ENCODE peak calls at places on chromosome 17, in seven cellular contexts. One of them, this sample, is unnamed. For H3K36me3, the result is how much of the 10 kb centered on the place peaks cover.

GRCh38 chr17:79919164-79919585 is 79.9 kb upstream of the CBX4 start:
- DNase-seq in left ventricle myocardium inferior: peak
- DNase-seq in cardiac muscle cell: no peak
- DNase-seq in CD8-positive, alpha-beta T cell: no peak
- DNase-seq in tibial nerve: peak
- DNase-seq in BE2C: no peak
- DNase-seq in Peyer's patch: no peak
- DNase-seq in this sample: peak

GRCh38 chr17:78472035-78472905 is 93.8 kb downstream of the PGS1 start:
- DNase-seq in left ventricle myocardium inferior: no peak
- DNase-seq in cardiac muscle cell: no peak
- DNase-seq in CD8-positive, alpha-beta T cell: no peak
- DNase-seq in tibial nerve: no peak
- DNase-seq in BE2C: no peak
- DNase-seq in Peyer's patch: no peak
- DNase-seq in this sample: no peak

GRCh38 chr17:14211778-14212177 is 24.9 kb downstream of the CDRT15 start:
- DNase-seq in left ventricle myocardium inferior: peak
- DNase-seq in cardiac muscle cell: no peak
- DNase-seq in CD8-positive, alpha-beta T cell: peak
- DNase-seq in tibial nerve: no peak
- DNase-seq in BE2C: no peak
- DNase-seq in Peyer's patch: no peak
- DNase-seq in this sample: no peak

GRCh38 chr17:1180958-1181768 is 1.4 kb upstream of the ABR start:
- DNase-seq in left ventricle myocardium inferior: no peak
- DNase-seq in cardiac muscle cell: no peak
- DNase-seq in CD8-positive, alpha-beta T cell: no peak
- DNase-seq in tibial nerve: no peak
- DNase-seq in BE2C: no peak
- DNase-seq in Peyer's patch: peak
- DNase-seq in this sample: no peak

GRCh38 chr17:57594767-57595166 is 150.3 kb downstream of the CCDC182 start:
- DNase-seq in left ventricle myocardium inferior: no peak
- DNase-seq in cardiac muscle cell: no peak
- DNase-seq in CD8-positive, alpha-beta T cell: no peak
- DNase-seq in tibial nerve: no peak
- DNase-seq in BE2C: no peak
- DNase-seq in Peyer's patch: no peak
- DNase-seq in this sample: no peak

GRCh38 chr17:54898576-54898975 is 2.1 kb upstream of the TOM1L1 start:
- DNase-seq in left ventricle myocardium inferior: no peak
- DNase-seq in cardiac muscle cell: no peak
- DNase-seq in CD8-positive, alpha-beta T cell: no peak
- DNase-seq in tibial nerve: no peak
- DNase-seq in BE2C: no peak
- DNase-seq in Peyer's patch: no peak
- DNase-seq in this sample: no peak

GRCh38 chr17:69588739-69589334 is 174.3 kb downstream of the MAP2K6 start:
- DNase-seq in left ventricle myocardium inferior: no peak
- DNase-seq in cardiac muscle cell: no peak
- DNase-seq in CD8-positive, alpha-beta T cell: no peak
- DNase-seq in tibial nerve: no peak
- DNase-seq in BE2C: no peak
- DNase-seq in Peyer's patch: no peak
- DNase-seq in this sample: no peak

GRCh38 chr17:49022391-49022941 is 25.3 kb downstream of the IGF2BP1 start:
- DNase-seq in left ventricle myocardium inferior: no peak
- DNase-seq in cardiac muscle cell: peak
- DNase-seq in CD8-positive, alpha-beta T cell: no peak
- DNase-seq in tibial nerve: no peak
- DNase-seq in BE2C: no peak
- DNase-seq in Peyer's patch: no peak
- DNase-seq in this sample: no peak

GRCh38 chr17:81200695-81201580 is 21.8 kb downstream of the CEP131 start:
- DNase-seq in left ventricle myocardium inferior: no peak
- DNase-seq in cardiac muscle cell: peak
- DNase-seq in CD8-positive, alpha-beta T cell: peak
- DNase-seq in tibial nerve: peak
- DNase-seq in BE2C: peak
- DNase-seq in Peyer's patch: no peak
- DNase-seq in this sample: peak

GRCh38 chr17:29687601-29688000 is 64.9 kb upstream of the CORO6 start:
- DNase-seq in left ventricle myocardium inferior: no peak
- DNase-seq in cardiac muscle cell: peak
- DNase-seq in CD8-positive, alpha-beta T cell: no peak
- DNase-seq in tibial nerve: no peak
- DNase-seq in BE2C: no peak
- DNase-seq in Peyer's patch: no peak
- DNase-seq in this sample: no peak

GRCh38 chr17:63699638-63700527 is at the start of gene LIMD2:
- DNase-seq in left ventricle myocardium inferior: peak
- DNase-seq in cardiac muscle cell: peak
- DNase-seq in CD8-positive, alpha-beta T cell: peak
- DNase-seq in tibial nerve: no peak
- DNase-seq in BE2C: peak
- DNase-seq in Peyer's patch: peak
- DNase-seq in this sample: no peak

GRCh38 chr17:30905742-30906100 is 317 bp downstream of the TEFM start:
- DNase-seq in left ventricle myocardium inferior: no peak
- DNase-seq in cardiac muscle cell: peak
- DNase-seq in CD8-positive, alpha-beta T cell: peak
- DNase-seq in tibial nerve: no peak
- DNase-seq in BE2C: no peak
- DNase-seq in Peyer's patch: no peak
- DNase-seq in this sample: no peak

GRCh38 chr17:1474402-1475189 is 17.9 kb downstream of the MYO1C start:
- DNase-seq in left ventricle myocardium inferior: no peak
- DNase-seq in cardiac muscle cell: no peak
- DNase-seq in CD8-positive, alpha-beta T cell: no peak
- DNase-seq in tibial nerve: no peak
- DNase-seq in BE2C: no peak
- DNase-seq in Peyer's patch: peak
- DNase-seq in this sample: no peak

GRCh38 chr17:60901806-60902205 is 224.2 kb downstream of the BCAS3 start:
- DNase-seq in left ventricle myocardium inferior: no peak
- DNase-seq in cardiac muscle cell: peak
- DNase-seq in CD8-positive, alpha-beta T cell: no peak
- DNase-seq in tibial nerve: no peak
- DNase-seq in BE2C: no peak
- DNase-seq in Peyer's patch: no peak
- DNase-seq in this sample: no peak

GRCh38 chr17:1200440-1200839 is 20.7 kb upstream of the ABR start:
- DNase-seq in left ventricle myocardium inferior: no peak
- DNase-seq in cardiac muscle cell: no peak
- DNase-seq in CD8-positive, alpha-beta T cell: no peak
- DNase-seq in tibial nerve: no peak
- DNase-seq in BE2C: no peak
- DNase-seq in Peyer's patch: no peak
- DNase-seq in this sample: no peak

GRCh38 chr17:76697702-76698465 is 12.9 kb downstream of the MXRA7 start:
- DNase-seq in left ventricle myocardium inferior: no peak
- DNase-seq in cardiac muscle cell: peak
- DNase-seq in CD8-positive, alpha-beta T cell: no peak
- DNase-seq in tibial nerve: no peak
- DNase-seq in BE2C: peak
- DNase-seq in Peyer's patch: no peak
- DNase-seq in this sample: no peak

GRCh38 chr17:47275245-47275984 is 21.8 kb downstream of the ITGB3 start:
- DNase-seq in left ventricle myocardium inferior: peak
- DNase-seq in cardiac muscle cell: peak
- DNase-seq in CD8-positive, alpha-beta T cell: no peak
- DNase-seq in tibial nerve: peak
- DNase-seq in BE2C: peak
- DNase-seq in Peyer's patch: no peak
- DNase-seq in this sample: peak

GRCh38 chr17:72618018-72618509 is 474.4 kb downstream of the SLC39A11 start:
- DNase-seq in left ventricle myocardium inferior: no peak
- DNase-seq in cardiac muscle cell: peak
- DNase-seq in CD8-positive, alpha-beta T cell: peak
- DNase-seq in tibial nerve: no peak
- DNase-seq in BE2C: peak
- DNase-seq in Peyer's patch: no peak
- DNase-seq in this sample: no peak

GRCh38 chr17:1762906-1763829 is 1.3 kb downstream of the SERPINF1 start:
- DNase-seq in left ventricle myocardium inferior: peak
- DNase-seq in cardiac muscle cell: peak
- DNase-seq in CD8-positive, alpha-beta T cell: no peak
- DNase-seq in tibial nerve: peak
- DNase-seq in BE2C: peak
- DNase-seq in Peyer's patch: no peak
- DNase-seq in this sample: no peak

DNA sequence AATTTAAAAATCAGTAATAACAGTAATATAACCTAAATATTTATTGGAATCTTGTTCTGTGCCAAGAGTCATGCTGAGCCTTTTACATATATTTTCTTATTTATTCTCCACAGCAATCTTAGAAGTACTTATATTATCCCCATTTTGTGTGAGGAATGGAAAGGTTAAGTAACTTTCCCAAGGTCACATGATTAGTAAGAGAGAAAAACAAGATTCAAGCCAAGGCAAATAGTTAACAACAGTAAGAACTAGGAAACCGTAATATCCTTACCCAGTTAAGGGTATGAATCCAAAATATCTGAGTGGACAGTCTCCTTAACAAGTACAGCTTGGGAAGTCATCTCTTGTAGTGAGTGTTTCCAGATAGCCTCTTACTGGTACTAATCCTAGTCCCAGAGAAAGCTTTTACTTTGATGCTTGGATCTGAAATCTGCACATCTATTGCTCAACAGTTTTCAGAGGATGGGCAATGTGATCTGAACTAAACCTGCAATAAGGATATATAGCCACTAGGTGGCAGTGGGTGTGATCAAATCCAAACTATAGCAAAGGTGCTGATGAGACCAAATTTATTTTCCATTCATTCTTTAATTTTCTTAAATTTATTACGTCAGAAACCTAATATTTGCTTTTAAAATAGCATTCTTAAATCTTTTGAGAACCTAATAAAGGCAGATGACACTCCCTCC is 23.3 kb downstream of the SHISA6 start:
- DNase-seq in left ventricle myocardium inferior: no peak
- DNase-seq in cardiac muscle cell: no peak
- DNase-seq in CD8-positive, alpha-beta T cell: no peak
- DNase-seq in tibial nerve: no peak
- DNase-seq in BE2C: no peak
- DNase-seq in Peyer's patch: no peak
- DNase-seq in this sample: no peak
- TF ChIP-seq CTCF in left ventricle myocardium inferior: no peak
- TF ChIP-seq CTCF in cardiac muscle cell: no peak
- TF ChIP-seq CTCF in CD8-positive, alpha-beta T cell: no peak
- TF ChIP-seq CTCF in tibial nerve: no peak
- TF ChIP-seq CTCF in BE2C: peak
- TF ChIP-seq CTCF in Peyer's patch: no peak
- TF ChIP-seq CTCF in this sample: peak

GRCh38 chr17:65099941-65100315 is 37.2 kb upstream of the RGS9 start:
- DNase-seq in left ventricle myocardium inferior: peak
- DNase-seq in cardiac muscle cell: peak
- DNase-seq in CD8-positive, alpha-beta T cell: peak
- DNase-seq in tibial nerve: peak
- DNase-seq in BE2C: peak
- DNase-seq in Peyer's patch: peak
- DNase-seq in this sample: peak
- H3K4me3 ChIP-seq in left ventricle myocardium inferior: peak
- H3K4me3 ChIP-seq in cardiac muscle cell: no peak
- H3K4me3 ChIP-seq in CD8-positive, alpha-beta T cell: peak
- H3K4me3 ChIP-seq in tibial nerve: peak
- H3K4me3 ChIP-seq in BE2C: peak
- H3K4me3 ChIP-seq in Peyer's patch: peak
- H3K4me3 ChIP-seq in this sample: peak

DNA sequence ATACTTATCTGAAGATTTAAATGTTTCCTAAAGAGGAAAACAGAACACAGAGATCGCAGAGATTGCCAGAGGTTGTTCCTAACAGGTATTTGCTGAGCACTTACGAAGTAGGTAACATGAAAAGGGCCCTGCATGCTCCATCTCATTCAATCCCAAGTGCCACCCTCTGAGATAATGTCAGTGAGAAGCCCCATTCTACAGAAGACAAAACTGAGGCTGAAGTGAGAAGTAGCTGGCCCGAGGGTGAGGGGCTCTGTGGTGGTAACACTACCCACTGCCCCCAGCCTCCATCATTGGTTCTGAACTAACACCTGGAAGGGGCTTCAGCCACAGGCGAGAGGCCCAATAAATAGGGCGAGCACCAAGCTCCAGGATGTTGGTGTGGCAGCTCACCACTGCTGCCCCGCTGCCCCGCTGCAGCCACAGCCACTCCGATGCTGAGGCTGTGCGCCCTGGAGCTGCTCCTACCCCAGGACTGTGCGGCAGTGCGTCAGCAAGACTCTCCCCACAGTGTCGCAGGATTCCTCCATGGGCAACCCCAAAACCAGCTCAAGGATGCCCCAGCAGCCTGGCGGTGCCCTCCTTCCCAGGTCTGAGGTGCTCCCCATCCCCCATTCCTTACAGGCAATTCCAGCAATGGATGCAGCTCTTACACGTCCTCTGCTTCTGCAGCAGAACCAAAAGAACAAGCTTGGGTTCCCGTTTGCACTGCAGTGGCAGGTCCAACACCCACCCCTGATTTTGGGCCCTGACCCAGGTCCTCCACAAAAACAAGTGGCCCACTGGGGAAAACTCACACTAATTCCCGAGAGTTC is 10.3 kb downstream of the FLCN start:
- DNase-seq in left ventricle myocardium inferior: no peak
- DNase-seq in cardiac muscle cell: no peak
- DNase-seq in CD8-positive, alpha-beta T cell: no peak
- DNase-seq in tibial nerve: no peak
- DNase-seq in BE2C: no peak
- DNase-seq in Peyer's patch: no peak
- DNase-seq in this sample: no peak
- H3K36me3 ChIP-seq in left ventricle myocardium inferior: half or more
- H3K36me3 ChIP-seq in cardiac muscle cell: under half
- H3K36me3 ChIP-seq in CD8-positive, alpha-beta T cell: under half
- H3K36me3 ChIP-seq in tibial nerve: half or more
- H3K36me3 ChIP-seq in BE2C: under half
- H3K36me3 ChIP-seq in Peyer's patch: under half
- H3K36me3 ChIP-seq in this sample: under half

GRCh38 chr17:50952889-50953288 is 86.7 kb upstream of the TOB1 start:
- DNase-seq in left ventricle myocardium inferior: no peak
- DNase-seq in cardiac muscle cell: no peak
- DNase-seq in CD8-positive, alpha-beta T cell: no peak
- DNase-seq in tibial nerve: no peak
- DNase-seq in BE2C: no peak
- DNase-seq in Peyer's patch: peak
- DNase-seq in this sample: no peak

GRCh38 chr17:50948711-50949110 is 82.6 kb upstream of the TOB1 start:
- DNase-seq in left ventricle myocardium inferior: no peak
- DNase-seq in cardiac muscle cell: no peak
- DNase-seq in CD8-positive, alpha-beta T cell: no peak
- DNase-seq in tibial nerve: peak
- DNase-seq in BE2C: no peak
- DNase-seq in Peyer's patch: peak
- DNase-seq in this sample: no peak

GRCh38 chr17:50947844-50948514 is 81.8 kb upstream of the TOB1 start:
- DNase-seq in left ventricle myocardium inferior: peak
- DNase-seq in cardiac muscle cell: no peak
- DNase-seq in CD8-positive, alpha-beta T cell: no peak
- DNase-seq in tibial nerve: peak
- DNase-seq in BE2C: peak
- DNase-seq in Peyer's patch: peak
- DNase-seq in this sample: no peak

GRCh38 chr17:50949128-50950001 is 83.2 kb upstream of the TOB1 start:
- DNase-seq in left ventricle myocardium inferior: no peak
- DNase-seq in cardiac muscle cell: no peak
- DNase-seq in CD8-positive, alpha-beta T cell: no peak
- DNase-seq in tibial nerve: peak
- DNase-seq in BE2C: no peak
- DNase-seq in Peyer's patch: peak
- DNase-seq in this sample: no peak

GRCh38 chr17:50950002-50950877 is 84.1 kb upstream of the TOB1 start:
- DNase-seq in left ventricle myocardium inferior: peak
- DNase-seq in cardiac muscle cell: peak
- DNase-seq in CD8-positive, alpha-beta T cell: peak
- DNase-seq in tibial nerve: peak
- DNase-seq in BE2C: peak
- DNase-seq in Peyer's patch: peak
- DNase-seq in this sample: no peak
- TF ChIP-seq CTCF in left ventricle myocardium inferior: peak
- TF ChIP-seq CTCF in cardiac muscle cell: peak
- TF ChIP-seq CTCF in CD8-positive, alpha-beta T cell: peak
- TF ChIP-seq CTCF in tibial nerve: peak
- TF ChIP-seq CTCF in BE2C: peak
- TF ChIP-seq CTCF in Peyer's patch: peak
- TF ChIP-seq CTCF in this sample: peak

This sample was measured in kidney epithelial cell.